ENCODE peak calls at places on chromosomes 2 and 18, in six cellular contexts. One of them, this sample, is unnamed.

GRCh38 chr2:226763320-226763719 is 36.3 kb downstream of the IRS1 start:
- DNase-seq in psoas muscle: no peak
- DNase-seq in uterus: no peak
- DNase-seq in epithelial cell of proximal tubule: no peak
- DNase-seq in kidney: no peak
- DNase-seq in astrocyte of the spinal cord: peak
- DNase-seq in this sample: no peak

GRCh38 chr18:62516242-62516641 is 6.6 kb upstream of the ZCCHC2 start:
- DNase-seq in astrocyte of the spinal cord: no peak
- DNase-seq in psoas muscle: no peak
- DNase-seq in kidney: no peak
- DNase-seq in uterus: no peak
- DNase-seq in epithelial cell of proximal tubule: no peak
- DNase-seq in this sample: no peak

GRCh38 chr18:78816114-78816513 is 163.5 kb upstream of the SALL3 start:
- DNase-seq in psoas muscle: no peak
- DNase-seq in astrocyte of the spinal cord: no peak
- DNase-seq in uterus: no peak
- DNase-seq in epithelial cell of proximal tubule: no peak
- DNase-seq in kidney: no peak
- DNase-seq in this sample: no peak

GRCh38 chr18:48952287-48953095 is 1.7 kb upstream of the SMAD7 start:
- DNase-seq in epithelial cell of proximal tubule: no peak
- DNase-seq in astrocyte of the spinal cord: peak
- DNase-seq in kidney: peak
- DNase-seq in uterus: peak
- DNase-seq in psoas muscle: peak
- DNase-seq in this sample: peak

GRCh38 chr2:196711625-196712024 is 72.1 kb downstream of the CCDC150 start:
- DNase-seq in astrocyte of the spinal cord: no peak
- DNase-seq in psoas muscle: no peak
- DNase-seq in kidney: no peak
- DNase-seq in uterus: no peak
- DNase-seq in epithelial cell of proximal tubule: no peak
- DNase-seq in this sample: no peak

GRCh38 chr18:79458131-79458838 is 62.6 kb downstream of the NFATC1 start:
- DNase-seq in kidney: peak
- DNase-seq in astrocyte of the spinal cord: peak
- DNase-seq in psoas muscle: peak
- DNase-seq in uterus: peak
- DNase-seq in epithelial cell of proximal tubule: peak
- DNase-seq in this sample: peak

GRCh38 chr2:77816618-77817017 is 294.4 kb upstream of the LRRTM4 start:
- DNase-seq in kidney: no peak
- DNase-seq in astrocyte of the spinal cord: no peak
- DNase-seq in uterus: no peak
- DNase-seq in psoas muscle: no peak
- DNase-seq in epithelial cell of proximal tubule: no peak
- DNase-seq in this sample: no peak

GRCh38 chr18:21958707-21959457 is 210.5 kb upstream of the GATA6 start:
- DNase-seq in epithelial cell of proximal tubule: no peak
- DNase-seq in uterus: no peak
- DNase-seq in kidney: no peak
- DNase-seq in astrocyte of the spinal cord: no peak
- DNase-seq in psoas muscle: no peak
- DNase-seq in this sample: no peak

GRCh38 chr2:85259865-85260264 is 67.9 kb downstream of the TGOLN2 start:
- DNase-seq in uterus: no peak
- DNase-seq in kidney: no peak
- DNase-seq in psoas muscle: peak
- DNase-seq in astrocyte of the spinal cord: no peak
- DNase-seq in epithelial cell of proximal tubule: no peak
- DNase-seq in this sample: no peak

GRCh38 chr2:207421661-207422060 is 108.1 kb upstream of the CREB1 start:
- DNase-seq in uterus: no peak
- DNase-seq in psoas muscle: no peak
- DNase-seq in kidney: no peak
- DNase-seq in epithelial cell of proximal tubule: no peak
- DNase-seq in astrocyte of the spinal cord: no peak
- DNase-seq in this sample: no peak

GRCh38 chr2:95353055-95353575 is 49.4 kb upstream of the FAHD2A start:
- DNase-seq in epithelial cell of proximal tubule: no peak
- DNase-seq in psoas muscle: no peak
- DNase-seq in astrocyte of the spinal cord: no peak
- DNase-seq in kidney: peak
- DNase-seq in uterus: peak
- DNase-seq in this sample: no peak

GRCh38 chr2:206150168-206150567 is 9.1 kb downstream of the NDUFS1 start:
- DNase-seq in epithelial cell of proximal tubule: no peak
- DNase-seq in kidney: no peak
- DNase-seq in psoas muscle: no peak
- DNase-seq in astrocyte of the spinal cord: no peak
- DNase-seq in uterus: no peak
- DNase-seq in this sample: no peak
- TF ChIP-seq CTCF in epithelial cell of proximal tubule: no peak
- TF ChIP-seq CTCF in kidney: no peak
- TF ChIP-seq CTCF in psoas muscle: no peak
- TF ChIP-seq CTCF in astrocyte of the spinal cord: no peak
- TF ChIP-seq CTCF in uterus: no peak
- TF ChIP-seq CTCF in this sample: no peak

GRCh38 chr2:233479616-233480489 is 86.7 kb downstream of the USP40 start:
- DNase-seq in psoas muscle: peak
- DNase-seq in epithelial cell of proximal tubule: no peak
- DNase-seq in astrocyte of the spinal cord: no peak
- DNase-seq in uterus: no peak
- DNase-seq in kidney: no peak
- DNase-seq in this sample: no peak
- H3K4me3 ChIP-seq in psoas muscle: no peak
- H3K4me3 ChIP-seq in epithelial cell of proximal tubule: no peak
- H3K4me3 ChIP-seq in astrocyte of the spinal cord: no peak
- H3K4me3 ChIP-seq in uterus: no peak
- H3K4me3 ChIP-seq in kidney: no peak
- H3K4me3 ChIP-seq in this sample: no peak

DNA sequence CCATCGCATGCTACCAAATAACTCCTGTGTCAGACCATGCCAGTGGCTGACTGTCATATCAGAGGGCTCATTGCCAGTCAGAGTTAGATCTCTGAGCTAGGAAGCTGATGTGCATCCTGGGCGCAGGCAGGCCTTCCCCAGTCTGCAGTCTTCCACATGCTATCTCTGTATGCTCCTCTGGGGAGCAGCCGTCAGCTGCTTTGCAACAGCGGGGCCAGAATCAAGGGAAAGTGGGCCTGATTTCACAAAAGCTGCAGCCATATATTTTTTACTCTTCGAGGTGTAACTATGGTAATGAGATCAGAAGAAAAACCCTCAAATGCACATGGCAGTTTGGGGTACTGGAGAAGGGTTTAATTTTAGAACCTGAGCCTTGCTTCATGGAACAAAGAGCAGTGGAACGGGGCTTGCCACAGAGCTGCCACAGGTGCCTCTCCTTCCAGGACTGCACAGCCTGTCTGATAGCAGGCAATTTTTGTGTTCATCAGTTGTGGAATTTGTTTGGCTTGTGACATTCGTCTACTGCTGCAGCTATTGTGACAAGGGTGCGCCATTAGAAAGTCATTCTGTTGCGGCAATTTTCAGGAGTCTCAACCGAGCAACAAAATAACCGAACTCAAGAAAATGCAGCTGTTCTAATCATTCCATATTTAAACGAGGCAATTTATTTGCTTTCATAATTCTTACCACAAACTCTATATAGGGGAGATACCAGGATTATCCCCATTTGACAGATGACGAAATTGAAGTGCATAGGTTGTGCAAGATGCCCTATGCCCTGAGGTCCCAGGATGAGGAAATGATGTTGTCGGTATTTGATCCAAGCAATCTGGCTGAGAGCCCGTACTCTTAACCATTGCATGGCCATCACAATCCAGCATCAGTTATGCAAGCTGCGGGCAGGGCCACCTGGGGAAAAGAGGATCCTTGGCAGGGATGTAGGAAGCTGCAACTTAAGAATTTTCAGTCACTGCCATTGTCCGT is 109.6 kb upstream of the CYRIA start:
- DNase-seq in uterus: no peak
- DNase-seq in psoas muscle: no peak
- DNase-seq in astrocyte of the spinal cord: peak
- DNase-seq in kidney: no peak
- DNase-seq in epithelial cell of proximal tubule: no peak
- DNase-seq in this sample: no peak
- TF ChIP-seq CTCF in uterus: no peak
- TF ChIP-seq CTCF in psoas muscle: no peak
- TF ChIP-seq CTCF in astrocyte of the spinal cord: peak
- TF ChIP-seq CTCF in kidney: no peak
- TF ChIP-seq CTCF in epithelial cell of proximal tubule: no peak
- TF ChIP-seq CTCF in this sample: no peak

GRCh38 chr18:11149441-11150270 is at the start of gene PIEZO2:
- DNase-seq in kidney: peak
- DNase-seq in epithelial cell of proximal tubule: no peak
- DNase-seq in psoas muscle: peak
- DNase-seq in astrocyte of the spinal cord: peak
- DNase-seq in uterus: no peak
- DNase-seq in this sample: peak
- H3K4me3 ChIP-seq in kidney: peak
- H3K4me3 ChIP-seq in epithelial cell of proximal tubule: no peak
- H3K4me3 ChIP-seq in psoas muscle: peak
- H3K4me3 ChIP-seq in astrocyte of the spinal cord: peak
- H3K4me3 ChIP-seq in uterus: peak
- H3K4me3 ChIP-seq in this sample: peak

DNA sequence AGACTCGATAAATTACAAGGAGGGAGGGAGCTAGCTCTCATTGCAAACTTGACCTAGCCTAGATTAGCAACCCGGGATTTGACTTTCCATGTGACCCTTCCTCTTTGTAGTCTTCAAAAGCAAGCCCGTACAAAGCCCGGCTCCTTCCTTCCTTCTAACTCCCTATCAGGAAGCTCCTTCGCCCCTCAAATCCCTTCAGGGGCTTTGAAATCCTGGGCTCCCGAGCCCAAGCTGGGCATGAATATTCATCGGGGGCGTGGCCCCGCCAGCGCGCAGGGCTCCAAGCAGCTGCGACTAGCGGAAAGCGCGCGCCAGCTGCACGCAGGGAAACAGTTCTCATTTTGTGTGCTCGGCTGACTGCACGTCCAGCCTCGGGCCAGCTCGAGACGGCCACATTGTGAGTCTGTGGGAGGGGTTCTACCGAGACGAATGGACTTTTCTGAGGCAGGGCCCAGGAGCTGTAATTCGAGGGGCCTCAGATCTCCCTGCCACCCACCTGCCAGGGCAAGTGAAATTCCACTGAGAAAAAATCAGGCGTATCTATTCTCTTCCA is 84.0 kb upstream of the PELI1 start:
- DNase-seq in psoas muscle: peak
- DNase-seq in astrocyte of the spinal cord: peak
- DNase-seq in uterus: peak
- DNase-seq in epithelial cell of proximal tubule: no peak
- DNase-seq in kidney: peak
- DNase-seq in this sample: peak
- TF ChIP-seq CTCF in psoas muscle: no peak
- TF ChIP-seq CTCF in astrocyte of the spinal cord: no peak
- TF ChIP-seq CTCF in uterus: no peak
- TF ChIP-seq CTCF in epithelial cell of proximal tubule: no peak
- TF ChIP-seq CTCF in kidney: peak
- TF ChIP-seq CTCF in this sample: no peak

DNA sequence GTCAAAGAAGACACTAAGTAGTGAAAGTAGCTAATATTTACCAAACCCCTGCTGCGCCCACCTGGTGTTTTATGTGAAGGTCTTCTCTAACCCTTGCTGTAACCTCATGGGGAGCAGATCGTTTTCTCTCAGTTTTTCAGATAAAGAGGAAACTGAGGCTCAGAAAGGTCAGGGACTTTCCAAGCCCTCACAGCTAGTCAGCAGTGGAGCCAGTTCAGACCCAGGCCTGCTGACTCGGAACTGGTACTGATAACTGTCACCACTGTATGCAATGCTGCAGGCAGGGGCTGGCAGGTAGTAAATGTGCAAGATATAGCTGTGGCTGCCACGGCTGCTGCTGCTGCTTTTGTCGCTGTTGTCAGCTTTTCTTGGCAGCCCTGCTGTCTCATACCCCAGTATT is 69.1 kb downstream of the LRRFIP1 start:
- DNase-seq in uterus: no peak
- DNase-seq in psoas muscle: no peak
- DNase-seq in epithelial cell of proximal tubule: no peak
- DNase-seq in astrocyte of the spinal cord: no peak
- DNase-seq in kidney: peak
- DNase-seq in this sample: no peak
- H3K4me3 ChIP-seq in uterus: no peak
- H3K4me3 ChIP-seq in psoas muscle: peak
- H3K4me3 ChIP-seq in epithelial cell of proximal tubule: peak
- H3K4me3 ChIP-seq in astrocyte of the spinal cord: no peak
- H3K4me3 ChIP-seq in kidney: no peak
- H3K4me3 ChIP-seq in this sample: no peak

GRCh38 chr18:38545071-38545470 is 979.5 kb upstream of the CELF4 start:
- DNase-seq in astrocyte of the spinal cord: no peak
- DNase-seq in epithelial cell of proximal tubule: no peak
- DNase-seq in kidney: no peak
- DNase-seq in uterus: no peak
- DNase-seq in psoas muscle: no peak
- DNase-seq in this sample: no peak
- TF ChIP-seq CTCF in astrocyte of the spinal cord: no peak
- TF ChIP-seq CTCF in epithelial cell of proximal tubule: peak
- TF ChIP-seq CTCF in kidney: no peak
- TF ChIP-seq CTCF in uterus: no peak
- TF ChIP-seq CTCF in psoas muscle: no peak
- TF ChIP-seq CTCF in this sample: no peak

GRCh38 chr2:177164131-177164530 is 48.5 kb upstream of the HNRNPA3 start:
- DNase-seq in uterus: no peak
- DNase-seq in psoas muscle: no peak
- DNase-seq in epithelial cell of proximal tubule: no peak
- DNase-seq in kidney: no peak
- DNase-seq in astrocyte of the spinal cord: no peak
- DNase-seq in this sample: no peak
- H3K4me3 ChIP-seq in uterus: no peak
- H3K4me3 ChIP-seq in psoas muscle: peak
- H3K4me3 ChIP-seq in epithelial cell of proximal tubule: peak
- H3K4me3 ChIP-seq in kidney: peak
- H3K4me3 ChIP-seq in astrocyte of the spinal cord: peak
- H3K4me3 ChIP-seq in this sample: peak

GRCh38 chr2:127196998-127197397 is 23.1 kb downstream of the CYP27C1 start:
- DNase-seq in psoas muscle: no peak
- DNase-seq in epithelial cell of proximal tubule: no peak
- DNase-seq in uterus: no peak
- DNase-seq in astrocyte of the spinal cord: no peak
- DNase-seq in kidney: no peak
- DNase-seq in this sample: no peak
- TF ChIP-seq CTCF in psoas muscle: no peak
- TF ChIP-seq CTCF in epithelial cell of proximal tubule: peak
- TF ChIP-seq CTCF in uterus: no peak
- TF ChIP-seq CTCF in astrocyte of the spinal cord: peak
- TF ChIP-seq CTCF in kidney: no peak
- TF ChIP-seq CTCF in this sample: no peak

This sample was measured in gastrocnemius medialis.